ENCODE peak calls at places on chromosomes 11 and 22, in eight cellular contexts. G is neural progenitor cell; N is CD8-positive, alpha-beta memory T cell; F is adrenal gland; Y is CD4-positive, alpha-beta T cell; B is GM23338; C is RWPE2; A is IMR-90. S is an unnamed sample.

GRCh38 chr11:33682446-33682845 is 18.2 kb downstream of the C11orf91 start:
- DNase-seq in C (no peak), F (no peak), N (no peak), B (peak), G (no peak), A (no peak), Y (no peak), S (no peak)

GRCh38 chr11:33655842-33656600 is 44.6 kb downstream of the C11orf91 start:
- DNase-seq in Y (no peak), A (no peak), N (no peak), B (no peak), F (no peak), G (no peak), C (no peak), S (no peak)

GRCh38 chr22:32823024-32823730 is 21.7 kb downstream of the TIMP3 start:
- DNase-seq in Y (no peak), B (peak), G (peak), F (no peak), C (no peak), N (no peak), A (peak), S (no peak)

GRCh38 chr11:10351768-10352641 is 47.1 kb downstream of the ADM start:
- DNase-seq in F (peak), B (peak), N (no peak), G (peak), C (no peak), Y (no peak), A (peak), S (no peak)

GRCh38 chr22:47593911-47594311 is 831.5 kb downstream of the TBC1D22A start:
- DNase-seq in F (no peak), C (no peak), G (no peak), A (no peak), N (no peak), B (no peak), Y (no peak), S (no peak)

GRCh38 chr22:49861642-49862407 is 8.2 kb downstream of the ZBED4 start:
- DNase-seq in Y (no peak), F (no peak), N (no peak), G (no peak), C (no peak), B (no peak), A (no peak), S (no peak)

GRCh38 chr11:95577716-95578460 is 211.7 kb downstream of the FAM76B start:
- DNase-seq in Y (no peak), C (no peak), G (no peak), F (no peak), A (peak), N (no peak), B (no peak), S (no peak)

GRCh38 chr11:3914807-3915206 is 59.3 kb downstream of the STIM1 start:
- DNase-seq in Y (no peak), B (no peak), N (no peak), C (no peak), A (no peak), G (no peak), F (no peak), S (no peak)

GRCh38 chr22:17890245-17890671 is 116.0 kb upstream of the BID start:
- DNase-seq in C (no peak), F (peak), N (no peak), G (no peak), Y (no peak), B (no peak), A (peak), S (no peak)

GRCh38 chr22:37989146-37990045 is 5.0 kb upstream of the SOX10 start:
- DNase-seq in F (no peak), A (no peak), Y (no peak), C (no peak), B (no peak), N (no peak), G (no peak), S (no peak)

GRCh38 chr11:134675983-134676382 is 263.9 kb upstream of the B3GAT1 start:
- DNase-seq in N (no peak), F (no peak), B (no peak), Y (no peak), G (no peak), C (no peak), A (no peak), S (no peak)

GRCh38 chr11:47175746-47176327 is 842 bp downstream of the ARFGAP2 start:
- DNase-seq in G (no peak), N (no peak), Y (no peak), A (no peak), C (no peak), B (no peak), F (no peak), S (no peak)

GRCh38 chr11:124543145-124543544 is 309 bp downstream of the OR8B12 start:
- DNase-seq in N (no peak), B (no peak), C (no peak), G (no peak), A (no peak), Y (no peak), F (no peak), S (no peak)

GRCh38 chr11:82733444-82734119 is at the start of gene FAM181B:
- DNase-seq in Y (peak), A (no peak), C (no peak), B (peak), G (peak), N (no peak), F (peak), S (peak)

GRCh38 chr22:37498289-37498909 is 12.2 kb upstream of the MFNG start:
- DNase-seq in B (peak), C (no peak), F (no peak), G (peak), A (no peak), Y (peak), N (peak), S (no peak)

GRCh38 chr22:44930016-44930710 is 79.6 kb downstream of the PHF21B start:
- DNase-seq in N (no peak), G (no peak), A (no peak), Y (no peak), B (no peak), C (peak), F (no peak), S (no peak)

GRCh38 chr22:20530368-20531153 is 23.2 kb downstream of the MED15 start:
- DNase-seq in F (peak), B (no peak), N (no peak), A (peak), Y (no peak), C (peak), G (no peak), S (no peak)

GRCh38 chr11:47510231-47510630 is 42.7 kb downstream of the CELF1 start:
- DNase-seq in N (no peak), F (no peak), A (peak), B (no peak), G (no peak), C (no peak), Y (no peak), S (no peak)

GRCh38 chr22:36325163-36326031 is 62.4 kb downstream of the MYH9 start:
- DNase-seq in G (no peak), A (peak), Y (no peak), F (peak), N (no peak), C (peak), B (no peak), S (no peak)

GRCh38 chr11:6414874-6415328 is 4.0 kb downstream of the APBB1 start:
- DNase-seq in G (no peak), A (no peak), B (no peak), Y (no peak), F (no peak), N (no peak), C (no peak), S (no peak)

GRCh38 chr22:23072035-23072910 is 2.0 kb downstream of the GNAZ start:
- DNase-seq in B (no peak), Y (no peak), A (peak), G (no peak), F (peak), N (no peak), C (peak), S (no peak)

GRCh38 chr11:118241191-118242098 is 10.7 kb downstream of the MPZL3 start:
- DNase-seq in A (no peak), G (no peak), B (no peak), N (peak), C (no peak), Y (peak), F (peak), S (no peak)

GRCh38 chr22:38098410-38099249 is 11.9 kb downstream of the BAIAP2L2 start:
- DNase-seq in N (no peak), A (peak), B (no peak), Y (no peak), G (no peak), C (peak), F (no peak), S (no peak)

GRCh38 chr11:122137081-122137793 is 21.2 kb upstream of the BLID start:
- DNase-seq in C (no peak), F (no peak), G (no peak), A (peak), Y (no peak), N (no peak), B (no peak), S (no peak)

GRCh38 chr11:4704054-4704789 is at the start of gene MMP26:
- DNase-seq in G (peak), A (no peak), F (no peak), Y (no peak), C (no peak), B (peak), N (no peak), S (no peak)

GRCh38 chr11:102114032-102114431 is 3.8 kb downstream of the YAP1 start:
- DNase-seq in N (no peak), F (no peak), Y (no peak), C (no peak), A (peak), B (peak), G (no peak), S (no peak)

DNA sequence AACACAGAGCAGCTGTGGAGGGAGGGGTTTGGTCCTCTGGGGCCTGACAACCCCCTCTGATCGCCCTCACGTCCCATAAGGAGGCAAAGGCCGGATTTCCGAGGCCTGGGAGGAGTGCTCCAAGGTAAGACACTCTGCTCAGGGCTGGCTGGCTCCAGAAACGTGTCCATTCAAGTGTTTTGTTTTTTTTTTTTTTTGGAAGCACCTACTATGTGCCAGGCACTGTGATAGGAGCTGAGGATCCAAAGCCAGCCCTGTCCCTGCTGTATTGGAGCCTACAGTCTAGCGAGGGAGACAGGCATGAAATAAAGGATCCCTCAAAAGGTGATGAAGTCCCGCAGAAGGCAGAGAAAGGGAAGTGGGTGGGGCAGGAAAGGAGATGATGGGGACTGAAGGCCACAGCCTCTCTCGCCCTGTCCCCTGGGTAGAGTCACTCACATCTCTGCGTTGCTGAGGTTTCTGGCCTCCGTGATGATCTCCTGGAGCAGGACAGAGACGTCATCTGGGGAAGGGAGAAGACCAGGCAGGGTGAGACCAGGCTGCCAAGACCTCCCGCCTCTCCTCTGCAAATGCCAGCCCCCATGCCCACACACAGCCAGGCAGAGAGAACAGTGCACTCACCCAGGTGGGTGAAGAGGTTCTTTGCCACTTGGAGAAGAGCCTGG is 89.2 kb downstream of the PDE2A start:
- DNase-seq in Y (no peak), B (no peak), N (no peak), A (no peak), G (no peak), F (no peak), C (peak), S (no peak)
- H3K27ac ChIP-seq in Y (no peak), B (no peak), N (no peak), A (no peak), G (no peak), F (peak), C (no peak), S (no peak)

GRCh38 chr11:65501005-65501529 is 2.2 kb downstream of the MALAT1 start:
- DNase-seq in G (no peak), F (no peak), B (no peak), C (no peak), N (no peak), Y (no peak), A (peak), S (no peak)
- H3K27ac ChIP-seq in G (peak), F (peak), B (peak), C (peak), N (peak), Y (peak), A (peak), S (peak)

GRCh38 chr22:43922123-43922522 is 1.5 kb upstream of the PNPLA3 start:
- DNase-seq in F (no peak), N (no peak), Y (no peak), B (peak), A (no peak), G (peak), C (no peak), S (no peak)
- H3K27ac ChIP-seq in F (peak), N (no peak), Y (no peak), B (no peak), A (no peak), G (no peak), C (no peak), S (no peak)

GRCh38 chr22:19169002-19169946 is 9.3 kb downstream of the SLC25A1 start:
- DNase-seq in A (no peak), Y (no peak), G (peak), B (no peak), F (no peak), N (no peak), C (no peak), S (no peak)
- H3K27ac ChIP-seq in A (no peak), Y (no peak), G (no peak), B (no peak), F (no peak), N (no peak), C (no peak), S (no peak)

GRCh38 chr11:27241316-27242122 is 121.5 kb downstream of the CCDC34 start:
- DNase-seq in B (no peak), N (no peak), G (no peak), F (no peak), Y (no peak), A (peak), C (no peak), S (no peak)

GRCh38 chr11:27238811-27239210 is 124.2 kb downstream of the CCDC34 start:
- DNase-seq in C (no peak), F (no peak), A (no peak), G (no peak), Y (no peak), B (no peak), N (no peak), S (no peak)

GRCh38 chr11:27244900-27245299 is 118.1 kb downstream of the CCDC34 start:
- DNase-seq in C (no peak), F (no peak), B (no peak), A (no peak), Y (no peak), G (no peak), N (no peak), S (no peak)

GRCh38 chr11:27239305-27239942 is 123.6 kb downstream of the CCDC34 start:
- DNase-seq in C (no peak), G (no peak), F (no peak), Y (no peak), N (no peak), B (no peak), A (peak), S (no peak)

DNA sequence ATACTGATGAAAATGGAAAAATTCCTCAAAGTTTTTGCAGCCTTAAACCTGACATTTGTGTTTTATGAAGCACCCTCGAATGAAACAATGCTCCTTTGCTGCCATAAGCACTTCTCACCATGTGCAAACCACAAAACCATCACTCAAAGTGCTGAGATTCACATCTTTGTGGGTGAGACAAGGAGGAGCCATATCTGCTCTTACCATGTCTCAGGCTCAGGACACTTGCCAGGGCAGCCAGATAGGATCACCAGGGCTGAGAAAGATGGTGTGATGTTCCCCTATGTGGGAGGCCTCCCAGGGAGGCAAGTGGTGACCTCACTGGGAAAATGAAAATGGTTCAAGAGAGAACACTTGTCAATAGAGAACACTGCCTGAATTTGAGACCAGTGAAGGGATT is 120.4 kb downstream of the CCDC34 start:
- DNase-seq in Y (no peak), C (no peak), N (no peak), A (peak), B (no peak), F (no peak), G (no peak), S (no peak)
- H3K27ac ChIP-seq in Y (no peak), C (no peak), N (no peak), A (no peak), B (no peak), F (no peak), G (no peak), S (no peak)

GRCh38 chr11:20112291-20113146 is 47.8 kb downstream of the DBX1 start:
- DNase-seq in F (peak), G (no peak), C (peak), Y (no peak), B (no peak), N (no peak), A (peak), S (peak)
- H3K27ac ChIP-seq in F (peak), G (no peak), C (peak), Y (no peak), B (no peak), N (no peak), A (peak), S (peak)

GRCh38 chr11:130582994-130583393 is 134.5 kb downstream of the ADAMTS15 start:
- DNase-seq in Y (no peak), G (no peak), C (no peak), B (no peak), N (no peak), F (no peak), A (no peak), S (no peak)
- H3K27ac ChIP-seq in Y (no peak), G (no peak), C (no peak), B (no peak), N (no peak), F (no peak), A (no peak), S (no peak)

DNA sequence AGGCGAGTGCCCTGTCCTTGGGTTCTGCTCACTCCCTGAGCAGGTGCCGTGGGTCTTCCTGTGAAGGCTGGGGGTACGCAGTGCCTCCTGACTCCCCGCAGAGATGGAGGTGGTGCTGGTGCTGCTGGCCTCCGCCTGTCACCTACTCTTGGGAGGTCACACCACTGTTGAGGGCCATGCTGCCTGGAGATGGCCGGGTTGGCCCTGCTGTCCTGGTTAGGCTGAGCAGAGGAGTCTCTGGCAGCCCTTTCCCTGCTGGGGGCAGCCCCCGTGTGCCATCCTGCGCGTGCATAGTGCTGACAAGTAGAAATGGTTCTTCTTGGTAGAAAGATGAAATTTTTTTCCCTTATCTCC is 49.6 kb downstream of the MUC6 start:
- DNase-seq in A (no peak), F (no peak), N (no peak), B (no peak), C (no peak), G (no peak), Y (no peak), S (no peak)
- H3K27ac ChIP-seq in A (no peak), F (no peak), N (no peak), B (no peak), C (no peak), G (no peak), Y (no peak), S (no peak)

GRCh38 chr11:44140805-44141204 is 45.3 kb downstream of the EXT2 start:
- DNase-seq in G (no peak), Y (no peak), C (no peak), F (no peak), A (no peak), N (no peak), B (no peak), S (no peak)

GRCh38 chr11:44136176-44136945 is 40.9 kb downstream of the EXT2 start:
- DNase-seq in C (no peak), F (no peak), N (no peak), Y (no peak), A (no peak), B (no peak), G (no peak), S (no peak)

GRCh38 chr11:44138286-44138685 is 42.8 kb downstream of the EXT2 start:
- DNase-seq in B (no peak), N (no peak), G (no peak), A (peak), F (no peak), Y (no peak), C (no peak), S (no peak)

GRCh38 chr11:44138980-44139379 is 43.5 kb downstream of the EXT2 start:
- DNase-seq in G (no peak), A (no peak), N (no peak), Y (no peak), F (no peak), C (no peak), B (no peak), S (no peak)

GRCh38 chr11:44139565-44140313 is 44.3 kb downstream of the EXT2 start:
- DNase-seq in Y (no peak), C (no peak), G (no peak), A (no peak), B (no peak), N (no peak), F (no peak), S (no peak)
- H3K27ac ChIP-seq in Y (no peak), C (no peak), G (no peak), A (no peak), B (no peak), N (no peak), F (no peak), S (no peak)

GRCh38 chr11:112785104-112785503 is 176.1 kb upstream of the NCAM1 start:
- DNase-seq in B (no peak), F (no peak), Y (no peak), C (no peak), G (no peak), N (no peak), A (no peak), S (no peak)
- H3K27ac ChIP-seq in B (no peak), F (peak), Y (no peak), C (no peak), G (no peak), N (no peak), A (no peak), S (no peak)

S was measured in substantia nigra.